ENCODE peak calls at places on chromosomes 7 and 10, in four cellular contexts. O, R, C and E are unnamed samples.

GRCh38 chr10:69452676-69453415 is 1.6 kb downstream of the TSPAN15 start:
- DNase-seq in O (no peak), R (no peak), C (no peak), E (no peak)

GRCh38 chr10:80501913-80502521 is 35.7 kb upstream of the SH2D4B start:
- DNase-seq in R (no peak), C (no peak), O (no peak), E (no peak)

GRCh38 chr7:156764016-156764669 is 123.6 kb downstream of the RNF32 start:
- DNase-seq in O (no peak), R (no peak), C (peak), E (no peak)

GRCh38 chr7:80984619-80985018 is 65.8 kb upstream of the SEMA3C start:
- DNase-seq in R (no peak), O (no peak), C (no peak), E (no peak)

GRCh38 chr10:110207805-110208613 is 604 bp downstream of the MXI1 start:
- DNase-seq in O (peak), R (peak), C (no peak), E (peak)

GRCh38 chr10:20871970-20872369 is 25.1 kb downstream of the NEBL start:
- DNase-seq in C (no peak), R (no peak), O (no peak), E (no peak)

GRCh38 chr7:66335318-66335717 is 130.2 kb downstream of the TPST1 start:
- DNase-seq in R (no peak), C (no peak), O (no peak), E (no peak)

GRCh38 chr10:31095677-31096076 is 64.0 kb upstream of the ZNF438 start:
- DNase-seq in C (no peak), O (peak), R (no peak), E (no peak)

GRCh38 chr10:127904311-127904710 is 2.6 kb upstream of the PTPRE start:
- DNase-seq in C (no peak), O (no peak), R (no peak), E (no peak)

GRCh38 chr7:8189615-8190014 is 72.4 kb downstream of the ICA1 start:
- DNase-seq in R (no peak), C (no peak), O (no peak), E (no peak)

GRCh38 chr10:48700493-48700892 is 15.8 kb downstream of the WDFY4 start:
- DNase-seq in O (no peak), C (no peak), R (no peak), E (no peak)

GRCh38 chr7:151425670-151426075 is 14.3 kb downstream of the CRYGN start:
- DNase-seq in O (no peak), R (no peak), C (no peak), E (no peak)

GRCh38 chr10:73924935-73925334 is 14.0 kb downstream of the PLAU start:
- DNase-seq in C (no peak), O (no peak), R (no peak), E (no peak)

GRCh38 chr10:129341131-129341530 is 125.9 kb upstream of the MGMT start:
- DNase-seq in R (no peak), C (no peak), O (no peak), E (no peak)

GRCh38 chr10:74058658-74059057 is 60.7 kb downstream of the VCL start:
- DNase-seq in O (no peak), C (peak), R (no peak), E (peak)

GRCh38 chr10:1594372-1595241 is 142.7 kb downstream of the ADARB2 start:
- DNase-seq in R (no peak), C (no peak), O (no peak), E (no peak)

GRCh38 chr7:102424129-102424551 is 9.2 kb upstream of the ORAI2 start:
- DNase-seq in R (no peak), C (no peak), O (no peak), E (no peak)

GRCh38 chr7:142385528-142386340 is 127.9 kb upstream of the PRSS58 start:
- DNase-seq in O (peak), C (peak), R (no peak), E (peak)

GRCh38 chr10:93758911-93759410 is 1.2 kb downstream of the LGI1 start:
- DNase-seq in O (no peak), C (no peak), R (no peak), E (no peak)

GRCh38 chr7:91034459-91035368 is 229.5 kb upstream of the FZD1 start:
- DNase-seq in O (no peak), R (no peak), C (peak), E (no peak)